ENCODE peak calls at places on chromosomes 12 and 14, in ten cellular contexts. One of them, this sample, is unnamed.

GRCh38 chr12:47986832-47987231 is 17.4 kb downstream of the COL2A1 start:
- DNase-seq in lower lobe of right lung: no peak
- DNase-seq in Peyer's patch: no peak
- DNase-seq in cardiac muscle cell: no peak
- DNase-seq in esophagus squamous epithelium: no peak
- DNase-seq in OCI-LY7: no peak
- DNase-seq in tibial nerve: no peak
- DNase-seq in left ventricle myocardium inferior: no peak
- DNase-seq in stomach: no peak
- DNase-seq in uterus: no peak
- DNase-seq in this sample: no peak

GRCh38 chr12:80846930-80847329 is 90.8 kb downstream of the LIN7A start:
- DNase-seq in lower lobe of right lung: no peak
- DNase-seq in Peyer's patch: no peak
- DNase-seq in cardiac muscle cell: no peak
- DNase-seq in esophagus squamous epithelium: no peak
- DNase-seq in OCI-LY7: no peak
- DNase-seq in tibial nerve: no peak
- DNase-seq in left ventricle myocardium inferior: no peak
- DNase-seq in stomach: no peak
- DNase-seq in uterus: no peak
- DNase-seq in this sample: no peak

GRCh38 chr14:80364274-80364673 is 153.0 kb upstream of the DIO2 start:
- DNase-seq in lower lobe of right lung: no peak
- DNase-seq in Peyer's patch: no peak
- DNase-seq in cardiac muscle cell: peak; percentile 55
- DNase-seq in esophagus squamous epithelium: no peak
- DNase-seq in OCI-LY7: peak; percentile 21
- DNase-seq in tibial nerve: no peak
- DNase-seq in left ventricle myocardium inferior: no peak
- DNase-seq in stomach: no peak
- DNase-seq in uterus: no peak
- DNase-seq in this sample: no peak

GRCh38 chr14:102392506-102392905 is 29.8 kb downstream of the TECPR2 start:
- DNase-seq in lower lobe of right lung: no peak
- DNase-seq in Peyer's patch: no peak
- DNase-seq in cardiac muscle cell: no peak
- DNase-seq in esophagus squamous epithelium: no peak
- DNase-seq in OCI-LY7: no peak
- DNase-seq in tibial nerve: no peak
- DNase-seq in left ventricle myocardium inferior: no peak
- DNase-seq in stomach: no peak
- DNase-seq in uterus: no peak
- DNase-seq in this sample: no peak

GRCh38 chr12:89461649-89462612 is 62.7 kb downstream of the GALNT4 start:
- DNase-seq in lower lobe of right lung: no peak
- DNase-seq in Peyer's patch: no peak
- DNase-seq in cardiac muscle cell: peak; percentile 84
- DNase-seq in esophagus squamous epithelium: no peak
- DNase-seq in OCI-LY7: peak; percentile 67
- DNase-seq in tibial nerve: no peak
- DNase-seq in left ventricle myocardium inferior: no peak
- DNase-seq in stomach: no peak
- DNase-seq in uterus: no peak
- DNase-seq in this sample: no peak

GRCh38 chr14:86652512-86652911 is 1122.6 kb downstream of the FLRT2 start:
- DNase-seq in lower lobe of right lung: no peak
- DNase-seq in Peyer's patch: no peak
- DNase-seq in cardiac muscle cell: no peak
- DNase-seq in esophagus squamous epithelium: no peak
- DNase-seq in OCI-LY7: no peak
- DNase-seq in tibial nerve: no peak
- DNase-seq in left ventricle myocardium inferior: no peak
- DNase-seq in stomach: no peak
- DNase-seq in uterus: no peak
- DNase-seq in this sample: no peak

GRCh38 chr12:111441107-111441928 is 35.6 kb downstream of the SH2B3 start:
- DNase-seq in lower lobe of right lung: no peak
- DNase-seq in Peyer's patch: no peak
- DNase-seq in cardiac muscle cell: no peak
- DNase-seq in esophagus squamous epithelium: no peak
- DNase-seq in OCI-LY7: no peak
- DNase-seq in tibial nerve: no peak
- DNase-seq in left ventricle myocardium inferior: no peak
- DNase-seq in stomach: no peak
- DNase-seq in uterus: no peak
- DNase-seq in this sample: no peak

GRCh38 chr12:96107236-96107635 is 71.8 kb upstream of the LTA4H start:
- DNase-seq in lower lobe of right lung: no peak
- DNase-seq in Peyer's patch: no peak
- DNase-seq in cardiac muscle cell: no peak
- DNase-seq in esophagus squamous epithelium: no peak
- DNase-seq in OCI-LY7: no peak
- DNase-seq in tibial nerve: no peak
- DNase-seq in left ventricle myocardium inferior: peak; percentile 32
- DNase-seq in stomach: no peak
- DNase-seq in uterus: no peak
- DNase-seq in this sample: no peak

GRCh38 chr12:11823043-11823442 is 173.6 kb downstream of the ETV6 start:
- DNase-seq in lower lobe of right lung: no peak
- DNase-seq in Peyer's patch: no peak
- DNase-seq in cardiac muscle cell: peak; percentile 76
- DNase-seq in esophagus squamous epithelium: no peak
- DNase-seq in OCI-LY7: peak; percentile 57
- DNase-seq in tibial nerve: no peak
- DNase-seq in left ventricle myocardium inferior: no peak
- DNase-seq in stomach: no peak
- DNase-seq in uterus: no peak
- DNase-seq in this sample: no peak

GRCh38 chr14:32421781-32422180 is 92.7 kb downstream of the AKAP6 start:
- DNase-seq in lower lobe of right lung: no peak
- DNase-seq in Peyer's patch: no peak
- DNase-seq in cardiac muscle cell: no peak
- DNase-seq in esophagus squamous epithelium: no peak
- DNase-seq in OCI-LY7: no peak
- DNase-seq in tibial nerve: no peak
- DNase-seq in left ventricle myocardium inferior: no peak
- DNase-seq in stomach: no peak
- DNase-seq in uterus: no peak
- DNase-seq in this sample: no peak

GRCh38 chr12:110330544-110330943 is 49.5 kb downstream of the ATP2A2 start:
- DNase-seq in lower lobe of right lung: no peak
- DNase-seq in Peyer's patch: no peak
- DNase-seq in cardiac muscle cell: peak; percentile 73
- DNase-seq in esophagus squamous epithelium: no peak
- DNase-seq in OCI-LY7: no peak
- DNase-seq in tibial nerve: no peak
- DNase-seq in left ventricle myocardium inferior: no peak
- DNase-seq in stomach: no peak
- DNase-seq in uterus: no peak
- DNase-seq in this sample: no peak

GRCh38 chr12:110335481-110336045 is 54.5 kb downstream of the ATP2A2 start:
- DNase-seq in lower lobe of right lung: no peak
- DNase-seq in Peyer's patch: no peak
- DNase-seq in cardiac muscle cell: no peak
- DNase-seq in esophagus squamous epithelium: no peak
- DNase-seq in OCI-LY7: no peak
- DNase-seq in tibial nerve: no peak
- DNase-seq in left ventricle myocardium inferior: no peak
- DNase-seq in stomach: no peak
- DNase-seq in uterus: no peak
- DNase-seq in this sample: no peak

GRCh38 chr12:110329710-110330109 is 48.7 kb downstream of the ATP2A2 start:
- DNase-seq in lower lobe of right lung: no peak
- DNase-seq in Peyer's patch: no peak
- DNase-seq in cardiac muscle cell: no peak
- DNase-seq in esophagus squamous epithelium: no peak
- DNase-seq in OCI-LY7: no peak
- DNase-seq in tibial nerve: no peak
- DNase-seq in left ventricle myocardium inferior: no peak
- DNase-seq in stomach: no peak
- DNase-seq in uterus: no peak
- DNase-seq in this sample: no peak

GRCh38 chr12:110330124-110330523 is 49.1 kb downstream of the ATP2A2 start:
- DNase-seq in lower lobe of right lung: no peak
- DNase-seq in Peyer's patch: no peak
- DNase-seq in cardiac muscle cell: no peak
- DNase-seq in esophagus squamous epithelium: no peak
- DNase-seq in OCI-LY7: no peak
- DNase-seq in tibial nerve: no peak
- DNase-seq in left ventricle myocardium inferior: no peak
- DNase-seq in stomach: no peak
- DNase-seq in uterus: no peak
- DNase-seq in this sample: no peak

GRCh38 chr12:110333201-110333600 is 52.2 kb downstream of the ATP2A2 start:
- DNase-seq in lower lobe of right lung: no peak
- DNase-seq in Peyer's patch: no peak
- DNase-seq in cardiac muscle cell: no peak
- DNase-seq in esophagus squamous epithelium: no peak
- DNase-seq in OCI-LY7: no peak
- DNase-seq in tibial nerve: no peak
- DNase-seq in left ventricle myocardium inferior: no peak
- DNase-seq in stomach: no peak
- DNase-seq in uterus: no peak
- DNase-seq in this sample: no peak
- H3K4me1 ChIP-seq in lower lobe of right lung: no peaks in the 10 kb centered on the region
- H3K4me1 ChIP-seq in Peyer's patch: no peaks in the 10 kb centered on the region
- H3K4me1 ChIP-seq in cardiac muscle cell: peaks cover 12% of the 10 kb centered on the region
- H3K4me1 ChIP-seq in esophagus squamous epithelium: peaks cover 30% of the 10 kb centered on the region
- H3K4me1 ChIP-seq in OCI-LY7: no peaks in the 10 kb centered on the region
- H3K4me1 ChIP-seq in tibial nerve: peaks cover 14% of the 10 kb centered on the region
- H3K4me1 ChIP-seq in left ventricle myocardium inferior: peaks cover 96% of the 10 kb centered on the region
- H3K4me1 ChIP-seq in stomach: peaks cover 30% of the 10 kb centered on the region
- H3K4me1 ChIP-seq in uterus: no peaks in the 10 kb centered on the region
- H3K4me1 ChIP-seq in this sample: no peaks in the 10 kb centered on the region

GRCh38 chr14:34629344-34629656 is 648 bp downstream of the SNX6 start:
- DNase-seq in lower lobe of right lung: no peak
- DNase-seq in Peyer's patch: no peak
- DNase-seq in cardiac muscle cell: no peak
- DNase-seq in esophagus squamous epithelium: no peak
- DNase-seq in OCI-LY7: no peak
- DNase-seq in tibial nerve: no peak
- DNase-seq in left ventricle myocardium inferior: no peak
- DNase-seq in stomach: no peak
- DNase-seq in uterus: no peak
- DNase-seq in this sample: no peak
- H3K27ac ChIP-seq in lower lobe of right lung: peak overlapping the region; percentile 90
- H3K27ac ChIP-seq in Peyer's patch: peak overlapping the region; percentile 98
- H3K27ac ChIP-seq in cardiac muscle cell: peak overlapping the region; percentile 79
- H3K27ac ChIP-seq in esophagus squamous epithelium: peak overlapping the region; percentile 96
- H3K27ac ChIP-seq in OCI-LY7: peak overlapping the region; percentile 56
- H3K27ac ChIP-seq in tibial nerve: peak overlapping the region; percentile 96
- H3K27ac ChIP-seq in left ventricle myocardium inferior: peak overlapping the region; percentile 96
- H3K27ac ChIP-seq in stomach: peak overlapping the region; percentile 97
- H3K27ac ChIP-seq in uterus: peak overlapping the region; percentile 99
- H3K27ac ChIP-seq in this sample: peak overlapping the region; percentile 91

DNA sequence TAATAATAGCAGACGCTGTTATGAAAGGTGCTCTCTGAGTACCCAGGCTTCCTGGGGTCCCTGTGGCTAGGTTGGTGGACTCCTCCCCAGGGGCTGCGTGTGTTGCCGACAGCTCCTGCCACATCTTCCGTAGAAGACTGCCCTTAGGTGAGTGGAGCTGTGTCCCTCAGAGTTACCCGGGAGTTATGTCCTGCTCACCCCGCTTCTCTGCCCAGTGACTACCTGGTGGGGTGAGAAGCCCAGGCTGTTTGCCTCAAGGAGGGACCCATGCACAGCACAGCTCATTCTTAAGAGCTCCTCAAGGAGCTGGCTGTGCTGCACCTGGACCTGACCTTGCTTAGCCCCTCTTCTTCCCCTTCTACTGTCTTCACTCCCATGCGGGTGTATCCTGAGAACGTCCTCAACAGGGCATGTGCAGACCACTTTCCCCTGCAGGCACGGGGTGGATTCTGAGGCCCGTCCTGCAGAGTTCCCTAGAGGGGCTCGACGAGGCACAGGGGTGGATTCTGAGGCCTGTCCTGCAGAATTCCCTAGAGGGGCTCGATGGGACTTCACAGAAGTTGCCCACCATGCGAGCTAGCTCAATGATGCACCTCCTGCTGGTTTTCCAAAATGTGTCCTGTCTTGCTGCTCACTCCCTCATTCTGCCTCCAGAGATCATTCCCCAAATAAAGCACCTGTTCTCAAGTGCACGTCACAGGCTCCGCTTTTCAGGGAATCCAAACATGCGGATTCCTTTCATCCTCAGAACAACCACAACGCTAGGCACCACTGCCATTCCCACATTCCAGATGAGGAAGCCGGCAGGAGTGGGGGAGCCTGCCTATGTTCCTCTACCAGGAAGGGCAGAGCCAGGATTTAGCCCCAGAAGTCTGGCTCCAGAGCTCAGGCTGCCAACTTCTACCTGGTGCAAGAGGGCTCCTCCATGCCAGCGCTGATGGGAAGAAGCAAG is 231.9 kb downstream of the GLT1D1 start:
- DNase-seq in lower lobe of right lung: no peak
- DNase-seq in Peyer's patch: no peak
- DNase-seq in cardiac muscle cell: no peak
- DNase-seq in esophagus squamous epithelium: no peak
- DNase-seq in OCI-LY7: no peak
- DNase-seq in tibial nerve: no peak
- DNase-seq in left ventricle myocardium inferior: no peak
- DNase-seq in stomach: no peak
- DNase-seq in uterus: no peak
- DNase-seq in this sample: no peak
- H3K9me3 ChIP-seq in lower lobe of right lung: no peaks in the 10 kb centered on the region
- H3K9me3 ChIP-seq in Peyer's patch: no peaks in the 10 kb centered on the region
- H3K9me3 ChIP-seq in cardiac muscle cell: no peaks in the 10 kb centered on the region
- H3K9me3 ChIP-seq in esophagus squamous epithelium: no peaks in the 10 kb centered on the region
- H3K9me3 ChIP-seq in OCI-LY7: no peaks in the 10 kb centered on the region
- H3K9me3 ChIP-seq in tibial nerve: no peaks in the 10 kb centered on the region
- H3K9me3 ChIP-seq in left ventricle myocardium inferior: no peaks in the 10 kb centered on the region
- H3K9me3 ChIP-seq in stomach: no peaks in the 10 kb centered on the region
- H3K9me3 ChIP-seq in uterus: no peaks in the 10 kb centered on the region
- H3K9me3 ChIP-seq in this sample: no peaks in the 10 kb centered on the region

DNA sequence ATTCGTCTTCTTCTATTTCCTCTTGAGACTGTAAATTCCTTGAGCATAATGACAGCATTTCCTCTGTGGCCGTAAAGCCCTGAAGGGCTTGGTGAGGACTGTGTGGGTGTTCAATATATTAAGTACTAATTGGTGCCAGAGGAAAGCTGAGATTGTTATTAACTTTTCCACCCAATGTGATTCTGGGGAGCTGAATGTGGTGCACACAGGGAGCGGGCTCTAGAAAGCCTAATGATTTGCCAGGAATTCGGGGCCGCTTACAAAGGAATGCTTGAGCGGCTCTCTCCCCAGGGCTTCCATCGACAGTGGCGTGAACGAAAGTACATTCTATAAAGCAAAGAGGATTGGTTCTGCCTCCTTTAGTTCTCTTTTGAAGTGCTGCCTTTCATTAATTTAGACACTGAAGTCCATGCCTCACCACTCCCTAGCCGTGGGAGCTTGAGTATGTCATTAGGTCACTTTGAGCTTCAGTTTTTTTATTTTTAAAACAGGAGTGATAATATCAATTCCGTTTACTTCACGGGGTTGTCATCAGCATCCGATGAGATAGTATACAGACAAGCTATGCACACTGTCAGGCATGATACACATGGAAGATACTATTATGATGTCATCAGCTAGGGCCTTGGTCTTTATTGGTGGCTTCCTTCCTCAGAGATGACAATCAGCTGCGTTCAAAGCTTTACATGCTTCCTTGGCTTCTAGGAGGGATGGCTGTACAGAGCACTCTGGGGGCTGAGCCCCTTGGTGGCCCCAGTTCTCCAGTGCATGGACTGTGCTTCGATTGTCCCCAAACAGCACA is 11.0 kb upstream of the GSG1 start:
- DNase-seq in lower lobe of right lung: no peak
- DNase-seq in Peyer's patch: no peak
- DNase-seq in cardiac muscle cell: peak; percentile 54
- DNase-seq in esophagus squamous epithelium: no peak
- DNase-seq in OCI-LY7: no peak
- DNase-seq in tibial nerve: no peak
- DNase-seq in left ventricle myocardium inferior: no peak
- DNase-seq in stomach: no peak
- DNase-seq in uterus: no peak
- DNase-seq in this sample: no peak
- H3K4me1 ChIP-seq in lower lobe of right lung: peaks cover 11% of the 10 kb centered on the region
- H3K4me1 ChIP-seq in Peyer's patch: no peaks in the 10 kb centered on the region
- H3K4me1 ChIP-seq in cardiac muscle cell: no peaks in the 10 kb centered on the region
- H3K4me1 ChIP-seq in esophagus squamous epithelium: no peaks in the 10 kb centered on the region
- H3K4me1 ChIP-seq in OCI-LY7: no peaks in the 10 kb centered on the region
- H3K4me1 ChIP-seq in tibial nerve: peaks cover 33% of the 10 kb centered on the region
- H3K4me1 ChIP-seq in left ventricle myocardium inferior: peaks cover 41% of the 10 kb centered on the region
- H3K4me1 ChIP-seq in stomach: no peaks in the 10 kb centered on the region
- H3K4me1 ChIP-seq in uterus: no peaks in the 10 kb centered on the region
- H3K4me1 ChIP-seq in this sample: no peaks in the 10 kb centered on the region